ENCODE peak calls at places on chromosomes 11 and 22, in four cellular contexts. U, S, J and H are unnamed samples.

GRCh38 chr11:62889484-62890437 is 9.1 kb downstream of the SLC3A2 start:
- DNase-seq in U (no peak), S (no peak), J (peak; percentile 47), H (no peak)

GRCh38 chr11:76798656-76799055 is 15.5 kb downstream of the TSKU start:
- DNase-seq in S (no peak), U (no peak), J (no peak), H (no peak)

GRCh38 chr11:134856371-134856971 is 444.4 kb upstream of the B3GAT1 start:
- DNase-seq in U (no peak), S (no peak), J (no peak), H (no peak)

GRCh38 chr22:17319541-17319940 is 49.7 kb upstream of the CECR2 start:
- DNase-seq in S (no peak), J (no peak), U (no peak), H (no peak)

GRCh38 chr11:124669193-124669592 is 4.3 kb downstream of the SIAE start:
- DNase-seq in U (peak; percentile 30), J (peak; percentile 69), S (no peak), H (peak; percentile 59)

GRCh38 chr22:46587492-46588278 is 32.5 kb upstream of the GRAMD4 start:
- DNase-seq in U (peak; percentile 13), S (no peak), J (no peak), H (no peak)

GRCh38 chr11:111086058-111086457 is 159.5 kb upstream of the POU2AF2 start:
- DNase-seq in J (no peak), S (no peak), U (peak; percentile 22), H (no peak)

GRCh38 chr11:119696378-119697157 is 32.4 kb downstream of the NECTIN1 start:
- DNase-seq in J (no peak), S (no peak), U (no peak), H (no peak)

GRCh38 chr11:46273511-46274205 is 3.8 kb upstream of the CREB3L1 start:
- DNase-seq in S (no peak), U (no peak), J (peak; percentile 65), H (no peak)

GRCh38 chr11:128467610-128468041 is 119.7 kb downstream of the ETS1 start:
- DNase-seq in J (peak; percentile 78), S (peak; percentile 15), U (no peak), H (no peak)

GRCh38 chr11:130037058-130037457 is 32.6 kb upstream of the APLP2 start:
- DNase-seq in U (no peak), S (no peak), J (peak; percentile 82), H (no peak)

GRCh38 chr11:35792148-35792845 is 129.7 kb downstream of the TRIM44 start:
- DNase-seq in U (no peak), J (peak; percentile 35), S (no peak), H (no peak)

GRCh38 chr11:123546515-123546914 is 107.9 kb downstream of the SCN3B start:
- DNase-seq in S (no peak), J (peak; percentile 77), U (no peak), H (no peak)

GRCh38 chr11:28701760-28702449 is 593.7 kb downstream of the METTL15 start:
- DNase-seq in S (no peak), J (no peak), U (no peak), H (no peak)

GRCh38 chr22:24536089-24536488 is 18.8 kb downstream of the GUCD1 start:
- DNase-seq in U (no peak), J (no peak), S (no peak), H (no peak)

GRCh38 chr11:20035701-20036601 is 124.3 kb downstream of the DBX1 start:
- DNase-seq in U (no peak), J (peak; percentile 66), S (no peak), H (no peak)

GRCh38 chr11:40293655-40294342 is 1165.7 kb downstream of the LRRC4C start:
- DNase-seq in J (peak; percentile 90), U (peak; percentile 78), S (peak; percentile 56), H (peak; percentile 75)

GRCh38 chr11:128290106-128290840 is 297.1 kb downstream of the ETS1 start:
- DNase-seq in S (no peak), U (peak; percentile 52), J (peak; percentile 87), H (peak; percentile 57)

GRCh38 chr11:116171271-116172140 is 601.3 kb downstream of the BUD13 start:
- DNase-seq in U (no peak), S (no peak), J (no peak), H (peak; percentile 0)

GRCh38 chr11:78420796-78421209 is 3.2 kb upstream of the GAB2 start:
- DNase-seq in J (peak; percentile 82), U (no peak), S (no peak), H (no peak)

GRCh38 chr11:114377612-114378267 is 22.6 kb downstream of the C11orf71 start:
- DNase-seq in S (no peak), U (no peak), J (peak; percentile 34), H (no peak)

GRCh38 chr11:76626921-76627391 is 43.6 kb downstream of the LRRC32 start:
- DNase-seq in J (peak; percentile 63), U (no peak), S (no peak), H (peak; percentile 1)

GRCh38 chr11:75789521-75789920 is 20.9 kb downstream of the DGAT2 start:
- DNase-seq in J (no peak), S (no peak), U (no peak), H (no peak)

GRCh38 chr11:64359712-64360402 is 895 bp downstream of the RPS6KA4 start:
- DNase-seq in S (no peak), J (no peak), U (peak; percentile 43), H (no peak)
- TF ChIP-seq CTCF in S (no peak), J (no peak), U (no peak), H (no peak)

GRCh38 chr11:121152764-121153163 is 51.7 kb downstream of the TECTA start:
- DNase-seq in J (no peak), S (no peak), U (no peak), H (no peak)

GRCh38 chr11:121154473-121154872 is 53.4 kb downstream of the TECTA start:
- DNase-seq in J (no peak), U (no peak), S (no peak), H (no peak)

GRCh38 chr11:121157756-121158155 is 56.7 kb downstream of the TECTA start:
- DNase-seq in J (no peak), U (no peak), S (no peak), H (no peak)

DNA sequence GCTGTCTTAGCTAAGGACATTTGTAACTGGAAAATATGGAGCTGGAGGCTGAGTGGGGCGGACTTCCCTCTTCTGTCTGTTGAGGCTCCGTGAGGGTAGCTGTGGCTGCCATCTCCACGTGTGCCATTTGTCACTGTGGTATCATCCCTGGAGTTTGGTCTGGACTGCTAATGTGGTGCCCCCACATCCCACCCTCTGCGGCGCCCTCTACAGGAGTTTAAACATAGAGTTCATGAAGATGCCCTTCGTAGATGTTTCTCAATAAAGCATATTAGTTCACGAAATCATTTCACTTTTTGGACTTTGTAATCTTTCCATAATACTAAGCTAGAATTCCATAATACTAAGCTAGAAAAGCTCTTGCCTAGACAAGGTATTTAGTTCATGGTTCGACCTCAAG is 52.4 kb downstream of the TECTA start:
- DNase-seq in U (peak; percentile 44), S (no peak), J (no peak), H (no peak)
- TF ChIP-seq CTCF in U (no peak), S (peak; percentile 52), J (no peak), H (no peak)

DNA sequence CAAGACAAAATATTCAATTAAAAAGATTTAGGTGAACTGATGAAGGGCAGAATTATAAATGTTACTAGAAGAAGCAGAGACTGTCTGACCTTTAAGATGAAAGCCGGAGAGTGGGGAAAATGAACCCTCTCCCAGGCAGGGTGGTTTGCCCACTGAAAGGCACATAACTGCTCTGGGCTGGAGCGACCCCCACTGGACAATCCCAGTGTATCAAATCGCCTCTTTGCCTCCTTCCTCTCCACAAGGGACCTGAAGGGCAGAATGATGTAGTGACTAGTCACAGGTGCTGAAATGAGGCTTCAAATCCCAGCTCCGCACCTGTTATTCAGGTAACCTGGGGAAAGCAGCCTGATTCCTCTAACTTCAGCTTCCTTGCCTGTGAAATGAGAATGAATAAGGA is 69.0 kb downstream of the EFCAB6 start:
- DNase-seq in S (peak; percentile 31), J (no peak), U (peak; percentile 73), H (peak; percentile 70)
- TF ChIP-seq CTCF in S (peak; percentile 83), J (peak; percentile 11), U (peak; percentile 54), H (peak; percentile 50)

GRCh38 chr11:8055111-8055835 is 25.7 kb upstream of the TUB start:
- DNase-seq in S (no peak), J (no peak), U (peak; percentile 64), H (no peak)
- TF ChIP-seq CTCF in S (peak; percentile 75), J (peak; percentile 31), U (peak; percentile 85), H (peak; percentile 27)

GRCh38 chr22:20405291-20405930 is 11.5 kb downstream of the ZNF74 start:
- DNase-seq in U (no peak), J (no peak), S (no peak), H (no peak)
- TF ChIP-seq CTCF in U (no peak), J (no peak), S (no peak), H (no peak)

GRCh38 chr11:86624366-86624765 is 48.0 kb downstream of the ME3 start:
- DNase-seq in S (no peak), J (no peak), U (no peak), H (no peak)
- TF ChIP-seq CTCF in S (no peak), J (no peak), U (no peak), H (no peak)